ENCODE peak calls at places on chromosome X, in six cellular contexts. One of them, this sample, is unnamed.

GRCh38 chrX:97310373-97310772 is 426.7 kb downstream of the RPA4 start:
- DNase-seq in GM23338: peak; percentile 87
- DNase-seq in PC-3: peak; percentile 70
- DNase-seq in neural progenitor cell: peak; percentile 76
- DNase-seq in MM.1S: no peak
- DNase-seq in GM23248: no peak
- DNase-seq in this sample: peak; percentile 46

GRCh38 chrX:74250574-74250973 is 53.4 kb upstream of the ZCCHC13 start:
- DNase-seq in neural progenitor cell: no peak
- DNase-seq in GM23338: no peak
- DNase-seq in PC-3: no peak
- DNase-seq in GM23248: no peak
- DNase-seq in MM.1S: no peak
- DNase-seq in this sample: no peak

GRCh38 chrX:71859637-71860036 is 51.0 kb upstream of the NHSL2 start:
- DNase-seq in GM23248: peak; percentile 59
- DNase-seq in PC-3: peak; percentile 67
- DNase-seq in MM.1S: peak; percentile 45
- DNase-seq in GM23338: peak; percentile 71
- DNase-seq in neural progenitor cell: peak; percentile 71
- DNase-seq in this sample: no peak

GRCh38 chrX:148380614-148381561 is 119.5 kb upstream of the AFF2 start:
- DNase-seq in MM.1S: peak; percentile 94
- DNase-seq in PC-3: no peak
- DNase-seq in GM23248: peak; percentile 36
- DNase-seq in neural progenitor cell: no peak
- DNase-seq in GM23338: no peak
- DNase-seq in this sample: no peak

GRCh38 chrX:4091046-4091760 is 377.8 kb upstream of the PRKX start:
- DNase-seq in GM23338: no peak
- DNase-seq in GM23248: peak; percentile 0
- DNase-seq in PC-3: peak; percentile 4
- DNase-seq in neural progenitor cell: no peak
- DNase-seq in MM.1S: no peak
- DNase-seq in this sample: no peak

GRCh38 chrX:54043696-54044125 is 562 bp downstream of the PHF8 start:
- DNase-seq in PC-3: peak; percentile 33
- DNase-seq in GM23248: peak; percentile 62
- DNase-seq in GM23338: peak; percentile 49
- DNase-seq in neural progenitor cell: peak; percentile 77
- DNase-seq in MM.1S: peak; percentile 41
- DNase-seq in this sample: no peak

GRCh38 chrX:25009407-25009806 is 6.4 kb downstream of the ARX start:
- DNase-seq in neural progenitor cell: no peak
- DNase-seq in PC-3: no peak
- DNase-seq in GM23248: no peak
- DNase-seq in MM.1S: no peak
- DNase-seq in GM23338: no peak
- DNase-seq in this sample: no peak

GRCh38 chrX:76109654-76110053 is 63.2 kb upstream of the PBDC1 start:
- DNase-seq in GM23248: no peak
- DNase-seq in GM23338: peak; percentile 21
- DNase-seq in neural progenitor cell: no peak
- DNase-seq in MM.1S: no peak
- DNase-seq in PC-3: no peak
- DNase-seq in this sample: no peak

GRCh38 chrX:9859711-9860555 is 73.7 kb downstream of the SHROOM2 start:
- DNase-seq in GM23338: no peak
- DNase-seq in GM23248: peak; percentile 68
- DNase-seq in neural progenitor cell: no peak
- DNase-seq in MM.1S: no peak
- DNase-seq in PC-3: peak; percentile 43
- DNase-seq in this sample: no peak

GRCh38 chrX:119999087-119999634 is 55.6 kb upstream of the NKAP start:
- DNase-seq in GM23248: no peak
- DNase-seq in MM.1S: no peak
- DNase-seq in GM23338: peak; percentile 55
- DNase-seq in neural progenitor cell: no peak
- DNase-seq in PC-3: no peak
- DNase-seq in this sample: no peak

GRCh38 chrX:15598031-15598430 is 2.7 kb downstream of the ACE2 start:
- DNase-seq in MM.1S: no peak
- DNase-seq in PC-3: no peak
- DNase-seq in neural progenitor cell: no peak
- DNase-seq in GM23248: no peak
- DNase-seq in GM23338: no peak
- DNase-seq in this sample: peak; percentile 83

GRCh38 chrX:18390941-18391538 is 34.4 kb upstream of the CDKL5 start:
- DNase-seq in GM23248: peak; percentile 60
- DNase-seq in GM23338: peak; percentile 76
- DNase-seq in PC-3: peak; percentile 67
- DNase-seq in neural progenitor cell: peak; percentile 80
- DNase-seq in MM.1S: peak; percentile 53
- DNase-seq in this sample: peak; percentile 38

GRCh38 chrX:69024931-69025330 is 140.3 kb downstream of the PJA1 start:
- DNase-seq in GM23248: peak; percentile 63
- DNase-seq in GM23338: peak; percentile 5
- DNase-seq in PC-3: peak; percentile 81
- DNase-seq in MM.1S: no peak
- DNase-seq in neural progenitor cell: peak; percentile 8
- DNase-seq in this sample: no peak

GRCh38 chrX:84175943-84176342 is 12.1 kb downstream of the RPS6KA6 start:
- DNase-seq in PC-3: peak; percentile 60
- DNase-seq in neural progenitor cell: no peak
- DNase-seq in GM23338: no peak
- DNase-seq in MM.1S: no peak
- DNase-seq in GM23248: no peak
- DNase-seq in this sample: no peak

GRCh38 chrX:119990409-119990994 is 47.0 kb upstream of the NKAP start:
- DNase-seq in MM.1S: peak; percentile 12
- DNase-seq in GM23338: no peak
- DNase-seq in GM23248: no peak
- DNase-seq in PC-3: no peak
- DNase-seq in neural progenitor cell: peak; percentile 13
- DNase-seq in this sample: no peak

GRCh38 chrX:140765043-140765784 is 55.7 kb downstream of the LINC00632 start:
- DNase-seq in MM.1S: no peak
- DNase-seq in GM23248: peak; percentile 70
- DNase-seq in GM23338: peak; percentile 15
- DNase-seq in PC-3: peak; percentile 46
- DNase-seq in neural progenitor cell: peak; percentile 39
- DNase-seq in this sample: no peak

GRCh38 chrX:153885208-153885787 is 675 bp downstream of the L1CAM start:
- DNase-seq in MM.1S: no peak
- DNase-seq in GM23248: no peak
- DNase-seq in PC-3: no peak
- DNase-seq in neural progenitor cell: no peak
- DNase-seq in GM23338: no peak
- DNase-seq in this sample: no peak
- TF ChIP-seq EZH2 in MM.1S: no peak
- TF ChIP-seq EZH2 in GM23248: peak; percentile 47
- TF ChIP-seq EZH2 in PC-3: no peak
- TF ChIP-seq EZH2 in neural progenitor cell: no peak
- TF ChIP-seq EZH2 in GM23338: no peak
- TF ChIP-seq EZH2 in this sample: peak; percentile 76

GRCh38 chrX:123876844-123877243 is 17.0 kb downstream of the XIAP start:
- DNase-seq in neural progenitor cell: no peak
- DNase-seq in PC-3: no peak
- DNase-seq in GM23338: no peak
- DNase-seq in GM23248: no peak
- DNase-seq in MM.1S: no peak
- DNase-seq in this sample: no peak
- H3F3A ChIP-seq in neural progenitor cell: no peaks in the 10 kb centered on the region
- H3F3A ChIP-seq in PC-3: no peaks in the 10 kb centered on the region
- H3F3A ChIP-seq in GM23338: no peaks in the 10 kb centered on the region
- H3F3A ChIP-seq in GM23248: peaks cover 11% of the 10 kb centered on the region
- H3F3A ChIP-seq in MM.1S: peaks cover 13% of the 10 kb centered on the region
- H3F3A ChIP-seq in this sample: peaks cover 50% of the 10 kb centered on the region

GRCh38 chrX:137573356-137574101 is 7.6 kb downstream of the ZIC3 start:
- DNase-seq in PC-3: no peak
- DNase-seq in GM23248: no peak
- DNase-seq in GM23338: peak; percentile 58
- DNase-seq in MM.1S: no peak
- DNase-seq in neural progenitor cell: peak; percentile 92
- DNase-seq in this sample: no peak
- TF ChIP-seq EZH2 in PC-3: no peak
- TF ChIP-seq EZH2 in GM23248: no peak
- TF ChIP-seq EZH2 in GM23338: no peak
- TF ChIP-seq EZH2 in MM.1S: no peak
- TF ChIP-seq EZH2 in neural progenitor cell: no peak
- TF ChIP-seq EZH2 in this sample: no peak

GRCh38 chrX:1480082-1480785 is 27.5 kb upstream of the ASMTL start:
- DNase-seq in GM23248: no peak
- DNase-seq in MM.1S: no peak
- DNase-seq in neural progenitor cell: no peak
- DNase-seq in PC-3: peak; percentile 18
- DNase-seq in GM23338: no peak
- DNase-seq in this sample: no peak
- H3F3A ChIP-seq in GM23248: no peaks in the 10 kb centered on the region
- H3F3A ChIP-seq in MM.1S: peaks cover 16% of the 10 kb centered on the region
- H3F3A ChIP-seq in neural progenitor cell: no peaks in the 10 kb centered on the region
- H3F3A ChIP-seq in PC-3: no peaks in the 10 kb centered on the region
- H3F3A ChIP-seq in GM23338: peaks cover 7% of the 10 kb centered on the region
- H3F3A ChIP-seq in this sample: no peaks in the 10 kb centered on the region

This sample was measured in PC-9.